ENCODE peak calls at places on chromosomes 2 and 18, in eight cellular contexts. T, G, Y, B, V, A, M and S are unnamed samples.
A peak's percentile ranks its signal among the peaks of the same experiment; 100 is the strongest.

GRCh38 chr2:177282101-177282573 is 17.6 kb upstream of the NFE2L2 start:
- DNase-seq in T (no peak), G (no peak), Y (no peak), B (no peak), V (no peak), A (no peak), M (peak; percentile 62), S (no peak)

GRCh38 chr2:3126686-3127278 is 250.8 kb downstream of the EIPR1 start:
- DNase-seq in T (no peak), G (no peak), Y (no peak), B (no peak), V (no peak), A (no peak), M (no peak), S (no peak)

GRCh38 chr2:111898703-111899514 is 502 bp downstream of the MERTK start:
- DNase-seq in T (peak; percentile 51), G (peak; percentile 37), Y (no peak), B (no peak), V (peak; percentile 74), A (no peak), M (peak; percentile 69), S (peak; percentile 62)

GRCh38 chr2:48170281-48170680 is 264.0 kb upstream of the FBXO11 start:
- DNase-seq in T (no peak), G (no peak), Y (no peak), B (no peak), V (no peak), A (no peak), M (no peak), S (no peak)

GRCh38 chr2:129923265-129924141 is 56.0 kb upstream of the RAB6C start:
- DNase-seq in T (no peak), G (no peak), Y (peak; percentile 40), B (peak; percentile 90), V (no peak), A (peak; percentile 66), M (peak; percentile 73), S (peak; percentile 67)

GRCh38 chr2:230680463-230681195 is 32.0 kb upstream of the CAB39 start:
- DNase-seq in T (no peak), G (no peak), Y (peak; percentile 97), B (no peak), V (no peak), A (no peak), M (no peak), S (no peak)

GRCh38 chr2:235496239-235496621 is 2.4 kb downstream of the AGAP1 start:
- DNase-seq in T (no peak), G (no peak), Y (peak; percentile 43), B (no peak), V (no peak), A (peak; percentile 31), M (no peak), S (no peak)

GRCh38 chr2:75604479-75604878 is 42.1 kb upstream of the MRPL19 start:
- DNase-seq in T (no peak), G (no peak), Y (peak; percentile 62), B (no peak), V (no peak), A (no peak), M (no peak), S (no peak)

GRCh38 chr2:219851801-219852481 is 224.5 kb downstream of the SLC4A3 start:
- DNase-seq in T (no peak), G (no peak), Y (peak; percentile 35), B (no peak), V (no peak), A (no peak), M (no peak), S (no peak)

GRCh38 chr2:198316852-198317395 is 512.5 kb downstream of the PLCL1 start:
- DNase-seq in T (no peak), G (no peak), Y (no peak), B (no peak), V (no peak), A (no peak), M (no peak), S (peak; percentile 45)

GRCh38 chr2:239327536-239328305 is 73.1 kb downstream of the HDAC4 start:
- DNase-seq in T (no peak), G (no peak), Y (no peak), B (peak; percentile 23), V (no peak), A (peak; percentile 9), M (no peak), S (no peak)

GRCh38 chr2:86020984-86021383 is 84.7 kb downstream of the POLR1A start:
- DNase-seq in T (no peak), G (peak; percentile 89), Y (no peak), B (no peak), V (peak; percentile 78), A (no peak), M (no peak), S (no peak)

GRCh38 chr2:194087569-194087968 is 1569.5 kb upstream of the SLC39A10 start:
- DNase-seq in T (no peak), G (no peak), Y (no peak), B (no peak), V (no peak), A (no peak), M (no peak), S (no peak)

GRCh38 chr2:68768951-68769350 is 34.3 kb downstream of the ARHGAP25 start:
- DNase-seq in T (no peak), G (no peak), Y (no peak), B (no peak), V (no peak), A (no peak), M (no peak), S (no peak)

GRCh38 chr2:96404446-96405373 is 69.1 kb downstream of the NCAPH start:
- DNase-seq in T (no peak), G (no peak), Y (no peak), B (no peak), V (no peak), A (peak; percentile 52), M (no peak), S (no peak)

GRCh38 chr2:134146620-134147019 is 107.3 kb upstream of the MGAT5 start:
- DNase-seq in T (no peak), G (no peak), Y (peak; percentile 54), B (peak; percentile 40), V (no peak), A (no peak), M (no peak), S (no peak)

GRCh38 chr18:35141567-35142269 is 99.1 kb upstream of the ZNF397 start:
- DNase-seq in T (no peak), G (no peak), Y (no peak), B (no peak), V (no peak), A (no peak), M (no peak), S (no peak)

GRCh38 chr2:114543106-114543806 is 100.8 kb downstream of the DPP10 start:
- DNase-seq in T (no peak), G (peak; percentile 58), Y (no peak), B (peak; percentile 42), V (no peak), A (peak; percentile 18), M (peak; percentile 14), S (no peak)

GRCh38 chr2:163698857-163699256 is 37.0 kb downstream of the FIGN start:
- DNase-seq in T (no peak), G (no peak), Y (no peak), B (peak; percentile 65), V (no peak), A (no peak), M (peak; percentile 38), S (no peak)

GRCh38 chr2:71067567-71068217 is 756 bp upstream of the NAGK start:
- DNase-seq in T (no peak), G (no peak), Y (no peak), B (no peak), V (peak; percentile 58), A (no peak), M (no peak), S (no peak)
- TF ChIP-seq CTCF in T (no peak), G (no peak), Y (no peak), B (no peak), V (no peak), A (no peak), M (no peak), S (no peak)

DNA sequence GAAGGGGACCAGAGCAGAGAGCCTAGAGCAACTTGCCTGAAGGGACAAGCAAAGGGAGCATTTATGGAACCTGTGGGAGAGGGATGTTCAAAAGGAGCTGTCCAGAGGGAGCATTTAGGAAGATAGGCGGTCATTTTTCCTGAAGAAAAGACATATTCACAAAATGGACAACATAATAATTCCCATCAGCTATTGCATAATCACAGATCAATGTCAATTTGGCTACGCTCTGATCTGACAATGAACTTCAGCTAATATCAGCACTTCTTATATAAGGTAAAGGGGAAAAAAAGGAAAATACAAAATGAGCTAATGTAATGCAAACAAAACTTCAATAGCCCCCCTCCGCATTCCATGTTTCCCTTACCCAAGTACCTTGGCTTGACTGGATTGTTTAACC is 291.1 kb upstream of the CDH7 start:
- DNase-seq in T (no peak), G (no peak), Y (no peak), B (no peak), V (no peak), A (no peak), M (no peak), S (no peak)
- TF ChIP-seq CTCF in T (no peak), G (no peak), Y (no peak), B (no peak), V (no peak), A (no peak), M (no peak), S (no peak)

GRCh38 chr2:110876167-110876999 is 144.0 kb downstream of the ACOXL start:
- DNase-seq in T (no peak), G (no peak), Y (no peak), B (no peak), V (no peak), A (no peak), M (no peak), S (no peak)
- TF ChIP-seq CTCF in T (peak; percentile 36), G (no peak), Y (no peak), B (peak; percentile 81), V (no peak), A (no peak), M (no peak), S (peak; percentile 47)

GRCh38 chr2:137943948-137944347 is 20.3 kb upstream of the HNMT start:
- DNase-seq in T (no peak), G (no peak), Y (no peak), B (no peak), V (no peak), A (no peak), M (no peak), S (no peak)

GRCh38 chr2:137943035-137943830 is 21.0 kb upstream of the HNMT start:
- DNase-seq in T (no peak), G (no peak), Y (no peak), B (no peak), V (no peak), A (no peak), M (no peak), S (no peak)

GRCh38 chr2:137946227-137946626 is 18.0 kb upstream of the HNMT start:
- DNase-seq in T (no peak), G (no peak), Y (no peak), B (no peak), V (no peak), A (no peak), M (no peak), S (no peak)

GRCh38 chr2:137945229-137945628 is 19.0 kb upstream of the HNMT start:
- DNase-seq in T (no peak), G (no peak), Y (no peak), B (no peak), V (no peak), A (no peak), M (no peak), S (no peak)

DNA sequence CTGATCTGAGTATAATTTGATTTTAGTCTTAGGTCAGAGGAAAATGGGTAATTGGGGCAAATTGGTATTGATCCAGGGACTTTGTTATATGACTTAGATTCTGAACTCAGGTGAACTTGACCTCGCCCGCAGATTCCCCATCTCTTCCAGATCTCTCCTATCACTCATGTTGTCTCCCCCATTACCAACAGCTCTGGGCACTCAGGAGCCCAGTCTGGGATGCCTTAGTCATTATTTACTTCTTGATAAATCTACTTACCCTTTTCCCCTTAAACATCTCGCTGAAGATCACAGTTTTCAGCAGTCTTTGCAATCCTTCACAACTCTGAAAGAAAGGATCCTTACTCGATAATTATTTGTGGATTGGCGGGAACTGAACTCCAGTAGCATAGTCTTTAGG is 19.6 kb upstream of the HNMT start:
- DNase-seq in T (no peak), G (no peak), Y (no peak), B (no peak), V (no peak), A (no peak), M (no peak), S (no peak)
- TF ChIP-seq CTCF in T (no peak), G (no peak), Y (no peak), B (no peak), V (no peak), A (no peak), M (no peak), S (no peak)